ENCODE peak calls at places on chromosomes 6 and 20, in eight cellular contexts. P, K, R, S, H, B, J and N are unnamed samples.

GRCh38 chr20:22303523-22303922 is 280.8 kb downstream of the FOXA2 start:
- DNase-seq in R (no peak), J (peak), S (no peak), K (no peak), H (no peak), B (no peak), P (no peak), N (no peak)

GRCh38 chr20:44701116-44701865 is 13.9 kb upstream of the CCN5 start:
- DNase-seq in R (no peak), P (no peak), S (no peak), J (no peak), K (no peak), H (no peak), B (no peak), N (no peak)

GRCh38 chr6:24196198-24196597 is 70.2 kb downstream of the NRSN1 start:
- DNase-seq in J (no peak), P (no peak), S (no peak), K (no peak), H (no peak), R (no peak), B (no peak), N (no peak)

GRCh38 chr6:149093643-149094042 is 223.9 kb upstream of the TAB2 start:
- DNase-seq in J (peak), K (no peak), S (no peak), H (no peak), R (no peak), P (no peak), B (no peak), N (no peak)

GRCh38 chr6:83429857-83430605 is 820 bp downstream of the ME1 start:
- DNase-seq in S (no peak), B (no peak), H (no peak), P (no peak), J (peak), R (no peak), K (no peak), N (no peak)

GRCh38 chr20:44711237-44711636 is 3.9 kb upstream of the CCN5 start:
- DNase-seq in K (no peak), J (no peak), S (no peak), R (no peak), B (no peak), H (no peak), P (no peak), N (no peak)

GRCh38 chr20:17854307-17854903 is 114.2 kb downstream of the SNX5 start:
- DNase-seq in S (peak), H (no peak), K (no peak), P (no peak), J (peak), B (no peak), R (peak), N (no peak)

GRCh38 chr6:37987559-37987958 is 168.0 kb downstream of the ZFAND3 start:
- DNase-seq in H (no peak), K (no peak), S (no peak), P (no peak), J (no peak), B (no peak), R (no peak), N (no peak)

GRCh38 chr6:43282060-43282459 is 16.0 kb upstream of the SLC22A7 start:
- DNase-seq in K (no peak), H (no peak), P (no peak), S (no peak), R (no peak), B (no peak), J (no peak), N (no peak)

GRCh38 chr6:155195903-155196302 is 67.9 kb upstream of the CLDN20 start:
- DNase-seq in J (no peak), B (no peak), K (no peak), R (no peak), P (no peak), H (no peak), S (no peak), N (no peak)

GRCh38 chr20:45336530-45337366 is 11.5 kb downstream of the SDC4 start:
- DNase-seq in R (no peak), P (no peak), S (peak), H (no peak), K (no peak), B (no peak), J (peak), N (peak)

GRCh38 chr6:48472121-48472520 is 361.1 kb upstream of the PTCHD4 start:
- DNase-seq in K (no peak), J (no peak), P (no peak), H (no peak), R (no peak), S (no peak), B (no peak), N (no peak)

GRCh38 chr6:34414999-34415858 is 10.6 kb downstream of the RPS10 start:
- DNase-seq in B (no peak), H (no peak), K (peak), S (peak), R (peak), J (peak), P (no peak), N (peak)

GRCh38 chr6:44298055-44298803 is 14.9 kb downstream of the AARS2 start:
- DNase-seq in S (no peak), B (no peak), R (no peak), H (no peak), J (no peak), K (no peak), P (no peak), N (no peak)

GRCh38 chr6:25750911-25751310 is 3.6 kb upstream of the SLC17A4 start:
- DNase-seq in J (no peak), H (no peak), S (no peak), R (no peak), B (no peak), K (no peak), P (no peak), N (no peak)

GRCh38 chr6:25748049-25748448 is 6.5 kb upstream of the SLC17A4 start:
- DNase-seq in R (no peak), H (no peak), K (no peak), B (no peak), P (no peak), S (no peak), J (no peak), N (no peak)

GRCh38 chr6:25747477-25747876 is 7.1 kb upstream of the SLC17A4 start:
- DNase-seq in K (no peak), R (no peak), H (no peak), B (no peak), P (no peak), J (no peak), S (no peak), N (no peak)

GRCh38 chr6:25746968-25747367 is 7.6 kb upstream of the SLC17A4 start:
- DNase-seq in S (no peak), B (no peak), J (no peak), R (no peak), K (no peak), H (no peak), P (no peak), N (no peak)

DNA sequence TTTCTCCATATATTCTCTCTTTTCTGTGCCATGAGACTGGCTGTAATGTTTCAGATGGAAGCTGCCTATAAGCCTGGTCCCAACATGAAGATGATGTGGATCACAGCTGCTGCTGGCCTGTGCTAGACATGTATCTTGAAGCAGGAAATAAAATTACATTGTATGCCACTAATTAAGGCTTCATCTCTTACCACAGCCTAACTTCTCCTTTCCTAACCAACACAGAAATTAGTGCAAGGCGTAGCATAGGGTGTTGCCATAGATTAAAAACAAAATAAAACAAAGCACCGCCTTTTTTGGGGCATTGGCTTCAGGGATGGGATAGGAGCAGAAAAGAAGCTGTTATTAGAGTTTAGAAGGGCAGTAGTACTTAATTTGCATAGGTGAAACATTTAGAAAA is 4.7 kb upstream of the SLC17A4 start:
- DNase-seq in J (no peak), P (no peak), R (no peak), H (no peak), K (no peak), S (no peak), B (no peak), N (no peak)
- H3K4me3 ChIP-seq in J (no peak), P (no peak), R (no peak), H (no peak), K (no peak), S (no peak), B (no peak), N (no peak)

DNA sequence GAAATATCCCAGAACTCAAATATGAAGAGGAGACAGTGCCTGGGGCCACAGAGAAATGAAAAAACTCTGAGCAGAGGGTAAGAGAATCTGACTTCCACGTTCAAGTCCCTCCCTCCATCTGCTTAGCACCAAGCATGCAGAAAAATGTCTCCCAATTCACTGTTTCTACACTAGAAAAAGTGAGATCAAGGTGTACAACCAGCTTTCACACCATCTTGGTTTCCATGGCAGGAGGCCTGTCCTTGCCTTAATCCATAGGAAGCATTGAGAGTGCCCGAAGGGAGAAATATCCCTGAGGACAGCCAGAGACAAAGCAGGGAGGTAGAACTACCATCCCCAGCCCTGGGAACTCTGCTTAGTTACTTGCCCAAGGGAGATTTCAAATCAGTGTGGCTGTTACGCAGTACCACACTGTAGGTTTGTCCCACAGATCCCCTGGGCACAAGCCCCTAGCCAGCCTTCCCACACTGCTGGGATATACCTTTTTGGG is 82.9 kb downstream of the SCML4 start:
- DNase-seq in P (no peak), B (no peak), K (peak), R (no peak), H (no peak), S (no peak), J (no peak), N (no peak)
- H3K4me3 ChIP-seq in P (no peak), B (no peak), K (peak), R (no peak), H (peak), S (no peak), J (no peak), N (peak)

DNA sequence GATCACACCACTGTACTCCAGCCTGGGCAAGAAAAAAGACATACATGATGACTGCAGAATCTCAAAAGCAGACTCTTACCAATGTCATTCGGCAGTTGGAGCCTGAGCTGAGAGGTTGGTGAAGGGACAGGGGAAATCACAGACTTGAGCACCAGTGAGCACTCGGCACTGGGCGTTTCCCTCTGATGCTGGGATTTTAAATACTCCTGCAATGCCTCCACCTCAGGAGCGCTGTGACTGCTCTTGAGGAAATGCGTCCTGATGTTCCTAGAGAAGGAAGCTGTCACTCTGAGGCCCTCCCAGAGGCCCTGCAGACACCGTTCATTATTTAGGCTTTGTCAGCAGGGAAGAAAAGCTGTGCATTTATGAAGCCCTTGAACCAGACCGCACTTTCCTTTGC is 46.1 kb upstream of the SYNDIG1 start:
- DNase-seq in P (no peak), R (no peak), K (no peak), J (no peak), B (no peak), H (no peak), S (no peak), N (no peak)
- H3K4me3 ChIP-seq in P (no peak), R (no peak), K (no peak), J (no peak), B (no peak), H (no peak), S (no peak), N (no peak)

GRCh38 chr20:38723982-38724602 is at the start of gene SLC32A1:
- DNase-seq in S (no peak), K (no peak), B (no peak), P (no peak), R (no peak), H (no peak), J (no peak), N (no peak)
- H3K4me3 ChIP-seq in S (no peak), K (no peak), B (no peak), P (peak), R (no peak), H (no peak), J (no peak), N (peak)